ENCODE peak calls at places on chromosomes 1 and 21, in seven cellular contexts. U is fibroblast of lung, M is pancreas, I is uterus, N is lower lobe of right lung, F is HCT116, O is heart right ventricle. B is an unnamed sample. For H3K4me1, the result is how much of the 10 kb centered on the place peaks cover.

GRCh38 chr1:203340112-203340804 is 10.7 kb downstream of the FMOD start:
- DNase-seq in O (peak), F (peak), M (peak), N (peak), U (peak), I (peak), B (no peak)

GRCh38 chr1:182217071-182217470 is 155.6 kb upstream of the ZNF648 start:
- DNase-seq in N (no peak), F (peak), M (no peak), U (peak), I (no peak), O (no peak), B (no peak)

GRCh38 chr1:247639381-247639981 is 34.1 kb downstream of the OR2G3 start:
- DNase-seq in F (no peak), M (peak), U (peak), I (peak), O (peak), N (peak), B (peak)

GRCh38 chr1:40925834-40926403 is 53.6 kb upstream of the CTPS1 start:
- DNase-seq in F (no peak), O (no peak), M (no peak), N (no peak), I (no peak), U (no peak), B (no peak)

GRCh38 chr1:40305451-40305850 is 11.6 kb downstream of the COL9A2 start:
- DNase-seq in U (no peak), F (no peak), I (no peak), M (no peak), N (no peak), O (no peak), B (no peak)

GRCh38 chr1:163300569-163300968 is 21.2 kb upstream of the NUF2 start:
- DNase-seq in O (no peak), M (no peak), N (no peak), U (no peak), I (no peak), F (no peak), B (no peak)

GRCh38 chr1:96259399-96259798 is 462.2 kb upstream of the PTBP2 start:
- DNase-seq in F (no peak), M (no peak), U (no peak), I (no peak), O (no peak), N (no peak), B (no peak)

GRCh38 chr1:66270122-66270812 is 263.7 kb upstream of the SGIP1 start:
- DNase-seq in I (peak), O (no peak), U (peak), F (no peak), M (no peak), N (no peak), B (no peak)

GRCh38 chr1:158586942-158587341 is 7.2 kb upstream of the OR10X1 start:
- DNase-seq in O (no peak), F (no peak), N (no peak), M (no peak), I (no peak), U (no peak), B (no peak)

GRCh38 chr21:45499970-45500575 is 42.2 kb downstream of the SLC19A1 start:
- DNase-seq in F (no peak), M (no peak), N (peak), O (no peak), U (no peak), I (peak), B (no peak)

GRCh38 chr1:9591669-9592509 is 3.2 kb downstream of the TMEM201 start:
- DNase-seq in O (no peak), M (no peak), N (peak), U (no peak), F (no peak), I (no peak), B (no peak)

GRCh38 chr1:83815348-83815747 is 183.6 kb downstream of the TTLL7 start:
- DNase-seq in U (peak), F (no peak), N (no peak), I (no peak), M (no peak), O (no peak), B (no peak)

GRCh38 chr1:159986531-159986930 is 32.5 kb upstream of the SLAMF9 start:
- DNase-seq in U (no peak), N (no peak), I (no peak), F (no peak), M (no peak), O (no peak), B (no peak)

GRCh38 chr1:151362308-151363155 is 10.0 kb downstream of the SELENBP1 start:
- DNase-seq in M (no peak), F (no peak), O (no peak), N (no peak), I (no peak), U (no peak), B (no peak)

GRCh38 chr1:24993871-24994270 is 63.8 kb upstream of the RUNX3 start:
- DNase-seq in F (no peak), M (no peak), I (no peak), N (no peak), O (no peak), U (no peak), B (peak)

GRCh38 chr1:58909162-58909560 is 125.3 kb upstream of the JUN start:
- DNase-seq in I (no peak), N (no peak), U (peak), F (no peak), O (no peak), M (no peak), B (no peak)

GRCh38 chr1:70134148-70134547 is 71.2 kb downstream of the LRRC40 start:
- DNase-seq in N (no peak), F (no peak), O (no peak), I (no peak), U (no peak), M (no peak), B (peak)

GRCh38 chr1:65175171-65176070 is 27.4 kb downstream of the AK4 start:
- DNase-seq in O (peak), N (no peak), U (peak), I (no peak), F (no peak), M (no peak), B (no peak)

GRCh38 chr1:193019442-193020026 is 39.6 kb downstream of the UCHL5 start:
- DNase-seq in O (no peak), U (peak), F (peak), M (no peak), N (no peak), I (no peak), B (no peak)

GRCh38 chr21:29645666-29646553 is 293.9 kb downstream of the GRIK1 start:
- DNase-seq in U (peak), M (no peak), N (no peak), O (no peak), I (no peak), F (no peak), B (no peak)

GRCh38 chr1:76764638-76765572 is 102.4 kb upstream of the ST6GALNAC5 start:
- DNase-seq in N (peak), M (no peak), I (no peak), U (peak), O (peak), F (no peak), B (no peak)

GRCh38 chr1:78033797-78034172 is 12.0 kb upstream of the GIPC2 start:
- DNase-seq in M (no peak), U (no peak), O (no peak), F (no peak), N (no peak), I (no peak), B (no peak)

GRCh38 chr21:27269646-27270045 is 302.8 kb upstream of the ADAMTS5 start:
- DNase-seq in O (no peak), U (peak), N (no peak), M (no peak), F (no peak), I (no peak), B (no peak)

GRCh38 chr1:187646536-187647128 is 817.9 kb downstream of the PLA2G4A start:
- DNase-seq in N (no peak), I (no peak), O (no peak), F (no peak), M (no peak), U (no peak), B (no peak)

GRCh38 chr1:17967623-17968022 is 140.0 kb upstream of the IGSF21 start:
- DNase-seq in I (no peak), M (no peak), F (no peak), U (no peak), N (no peak), O (no peak), B (no peak)

GRCh38 chr21:14964658-14965057 is 100.1 kb downstream of the NRIP1 start:
- DNase-seq in U (no peak), N (no peak), I (no peak), O (no peak), M (no peak), F (no peak), B (no peak)

GRCh38 chr1:30048905-30049304 is 674.5 kb downstream of the MATN1 start:
- DNase-seq in M (no peak), U (no peak), O (no peak), F (no peak), N (no peak), I (no peak), B (peak)

GRCh38 chr1:24727490-24728214 is 17.6 kb upstream of the CLIC4 start:
- DNase-seq in F (no peak), O (peak), N (peak), I (peak), M (peak), U (peak), B (peak)

GRCh38 chr1:200184196-200184595 is 156.7 kb downstream of the NR5A2 start:
- DNase-seq in U (peak), M (peak), I (no peak), N (peak), O (peak), F (peak), B (peak)

GRCh38 chr1:185375583-185375982 is 58.5 kb upstream of the IVNS1ABP start:
- DNase-seq in U (no peak), O (no peak), I (no peak), M (no peak), N (peak), F (no peak), B (no peak)

DNA sequence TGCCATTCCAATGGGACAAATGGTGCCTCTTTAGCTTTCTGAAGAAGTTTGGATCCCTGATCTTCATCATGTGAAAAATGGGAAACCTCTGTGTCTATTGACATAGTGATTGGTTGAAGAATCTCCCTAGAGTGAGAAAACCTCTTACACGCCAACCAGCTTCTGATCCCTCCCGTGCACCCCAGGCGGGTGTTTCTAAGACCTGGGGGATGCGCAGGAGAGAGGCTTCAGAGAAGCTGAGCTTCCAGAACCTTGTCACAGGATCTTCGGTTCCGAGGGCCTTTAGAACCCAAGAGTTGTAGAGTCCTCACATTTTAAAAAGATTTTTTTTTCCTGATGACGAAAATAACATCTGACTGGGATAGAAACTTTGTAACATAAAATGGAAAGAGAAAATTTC is 11.3 kb downstream of the PODN start:
- DNase-seq in O (peak), F (no peak), I (no peak), M (no peak), U (no peak), N (no peak), B (no peak)
- H3K4me1 ChIP-seq in O (under half), F (under half), I (under half), M (under half), U (under half), N (under half), B (under half)

DNA sequence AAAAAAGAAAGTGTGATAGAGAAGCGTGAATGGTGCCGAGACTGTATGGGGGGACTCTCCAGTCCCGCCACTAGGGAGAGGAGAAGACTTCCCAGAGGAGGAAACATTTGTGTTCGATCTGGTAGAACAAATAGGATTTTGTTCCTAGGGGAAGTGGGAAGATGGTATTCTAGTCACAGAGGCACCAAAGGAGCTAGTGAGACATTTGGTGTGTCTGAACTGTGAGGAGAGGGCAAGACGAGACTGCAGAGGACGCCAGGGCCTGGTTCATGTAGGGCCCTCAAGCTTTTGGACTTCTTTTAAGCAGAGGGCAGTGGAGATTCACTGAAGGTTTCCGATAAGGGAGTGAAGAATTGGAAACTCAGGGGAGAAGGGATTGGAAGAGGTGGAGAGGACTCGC is 2.9 kb downstream of the BTBD19 start:
- DNase-seq in M (no peak), N (peak), U (no peak), F (no peak), I (peak), O (peak), B (peak)
- H3K4me1 ChIP-seq in M (under half), N (half or more), U (half or more), F (half or more), I (half or more), O (half or more), B (under half)

GRCh38 chr21:42288962-42289361 is 26.2 kb downstream of the TFF3 start:
- DNase-seq in M (no peak), N (no peak), F (no peak), O (no peak), U (no peak), I (no peak), B (no peak)

GRCh38 chr21:42291751-42292562 is 23.3 kb downstream of the TFF3 start:
- DNase-seq in I (no peak), N (no peak), U (no peak), F (no peak), O (no peak), M (no peak), B (peak)

GRCh38 chr21:42291003-42291750 is 24.0 kb downstream of the TFF3 start:
- DNase-seq in F (no peak), I (no peak), U (no peak), O (no peak), N (no peak), M (no peak), B (peak)

GRCh38 chr21:42287193-42288083 is 27.8 kb downstream of the TFF3 start:
- DNase-seq in U (peak), N (no peak), O (no peak), M (no peak), I (no peak), F (no peak), B (no peak)

DNA sequence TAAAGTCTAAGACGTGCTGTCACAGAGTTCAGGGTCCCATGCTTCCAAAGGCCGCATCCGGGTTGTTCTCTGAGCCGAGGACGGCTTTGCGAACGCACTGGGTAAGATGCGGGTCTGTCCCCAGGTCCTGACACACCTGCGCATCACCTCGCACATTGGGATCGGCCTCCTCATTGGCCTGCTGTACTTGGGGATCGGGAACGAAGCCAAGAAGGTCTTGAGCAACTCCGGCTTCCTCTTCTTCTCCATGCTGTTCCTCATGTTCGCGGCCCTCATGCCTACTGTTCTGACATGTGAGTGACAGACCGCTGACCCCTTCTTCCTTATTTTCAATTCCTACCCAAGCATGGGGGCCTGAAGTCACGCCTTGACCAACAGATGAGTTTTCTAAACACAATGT is 25.3 kb downstream of the TFF3 start:
- DNase-seq in U (no peak), F (no peak), O (no peak), N (peak), I (no peak), M (no peak), B (peak)
- H3K4me1 ChIP-seq in U (under half), F (under half), O (under half), N (under half), I (under half), M (under half), B (under half)

DNA sequence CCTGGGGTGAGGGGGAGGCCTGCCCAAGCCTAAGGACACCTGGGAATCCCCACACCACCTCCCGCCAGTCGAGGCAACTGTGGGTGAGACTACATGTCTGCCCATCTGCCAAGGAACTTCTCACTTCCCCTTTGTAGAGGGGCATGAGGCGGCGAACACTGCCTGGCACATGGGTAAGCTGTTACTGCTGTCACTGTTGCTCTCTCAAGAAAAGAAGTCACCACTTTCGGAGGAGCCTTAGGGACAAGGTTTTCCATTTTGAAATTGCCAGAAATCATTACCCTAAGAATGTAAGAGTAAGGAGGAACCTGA is 23.4 kb downstream of the SLC2A1 start:
- DNase-seq in M (no peak), I (no peak), F (no peak), O (no peak), U (no peak), N (peak), B (peak)
- H3K4me1 ChIP-seq in M (under half), I (under half), F (half or more), O (half or more), U (under half), N (half or more), B (under half)

GRCh38 chr1:153532161-153532560 is 3.6 kb downstream of the S100A6 start:
- DNase-seq in F (no peak), M (no peak), N (no peak), O (no peak), I (no peak), U (no peak), B (no peak)

GRCh38 chr1:153534226-153534932 is 1.4 kb downstream of the S100A6 start:
- DNase-seq in U (peak), O (no peak), F (no peak), I (no peak), M (no peak), N (no peak), B (no peak)

GRCh38 chr1:153532769-153533599 is 2.8 kb downstream of the S100A6 start:
- DNase-seq in M (peak), F (peak), I (peak), O (peak), U (peak), N (peak), B (peak)

GRCh38 chr1:153534933-153535663 is 693 bp downstream of the S100A6 start:
- DNase-seq in U (peak), M (no peak), O (no peak), N (peak), F (no peak), I (peak), B (peak)

DNA sequence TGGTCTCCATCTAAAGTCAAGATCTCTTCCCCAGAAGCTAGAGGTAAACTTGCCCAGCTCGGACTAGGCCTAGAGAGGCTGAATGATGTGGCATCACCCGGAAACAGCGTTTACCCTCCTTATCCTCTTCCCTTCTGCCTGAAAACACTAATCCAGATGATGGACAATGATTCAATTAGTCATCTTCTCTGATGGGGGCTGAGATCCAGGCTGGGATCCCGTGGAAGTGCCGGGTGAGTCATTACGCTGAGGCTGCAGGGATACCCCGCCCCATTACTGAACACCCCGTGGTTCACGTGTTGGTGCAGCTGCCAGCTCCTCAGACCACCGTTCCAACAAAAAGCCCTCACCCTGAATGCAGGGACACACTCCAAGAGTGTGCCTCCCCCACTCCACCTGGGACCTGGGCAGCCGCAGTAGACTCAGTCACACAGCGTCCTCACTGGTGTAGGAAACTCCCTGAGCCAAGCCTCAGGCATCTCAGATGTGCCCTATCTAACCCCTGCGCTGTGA is 2.0 kb downstream of the S100A6 start:
- DNase-seq in M (no peak), F (peak), N (no peak), U (peak), O (no peak), I (peak), B (peak)
- H3K4me1 ChIP-seq in M (under half), F (half or more), N (under half), U (under half), O (under half), I (under half), B (under half)

GRCh38 chr1:208233978-208234377 is 10.2 kb downstream of the PLXNA2 start:
- DNase-seq in I (no peak), N (no peak), M (no peak), O (no peak), U (no peak), F (no peak), B (no peak)

GRCh38 chr1:208233546-208233945 is 10.6 kb downstream of the PLXNA2 start:
- DNase-seq in N (peak), O (no peak), U (no peak), I (no peak), M (peak), F (no peak), B (no peak)

GRCh38 chr1:208232639-208233038 is 11.5 kb downstream of the PLXNA2 start:
- DNase-seq in N (no peak), M (no peak), U (no peak), F (no peak), I (no peak), O (no peak), B (no peak)

GRCh38 chr1:208230668-208231529 is 13.3 kb downstream of the PLXNA2 start:
- DNase-seq in N (peak), O (no peak), I (no peak), F (no peak), U (no peak), M (no peak), B (no peak)

GRCh38 chr1:208231929-208232360 is 12.2 kb downstream of the PLXNA2 start:
- DNase-seq in N (no peak), M (peak), I (no peak), O (no peak), U (peak), F (no peak), B (no peak)
- H3K4me1 ChIP-seq in N (half or more), M (half or more), I (under half), O (half or more), U (under half), F (under half), B (under half)

DNA sequence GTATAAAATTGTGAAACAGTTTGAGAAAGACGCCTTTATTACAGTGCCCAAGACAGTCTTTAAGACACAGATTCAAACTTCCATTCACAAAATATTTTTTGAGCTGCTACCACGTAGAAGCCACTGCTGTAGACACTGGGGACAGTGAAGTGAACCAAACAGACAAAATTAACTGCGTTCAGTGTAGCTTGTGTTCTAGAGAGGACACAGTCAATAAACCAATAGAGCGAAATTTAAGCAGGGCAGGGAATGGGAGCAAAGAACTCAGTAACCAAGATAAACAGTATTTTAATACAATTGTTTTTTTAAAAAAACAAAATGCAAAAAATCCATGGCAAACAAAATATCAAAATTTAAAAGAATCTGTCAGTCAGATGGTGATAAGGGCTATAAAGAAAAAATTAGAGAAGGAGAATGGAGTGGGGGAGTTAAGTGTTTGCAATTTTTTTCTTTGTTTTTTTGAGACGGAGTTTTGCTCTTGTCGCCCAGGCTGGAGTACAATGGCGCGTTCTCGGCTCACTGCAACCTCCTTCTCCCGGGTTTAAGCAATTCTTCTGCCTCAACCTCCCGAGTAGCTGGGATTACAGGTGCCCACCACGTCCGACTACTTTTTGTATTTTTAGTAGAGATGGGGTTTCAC is 719 bp upstream of the PARS2 start:
- DNase-seq in U (no peak), F (no peak), N (no peak), M (no peak), O (no peak), I (no peak), B (no peak)
- H3K4me1 ChIP-seq in U (under half), F (under half), N (under half), M (under half), O (under half), I (under half), B (under half)